ENCODE peak calls at places on chromosomes 5 and 9, in nine cellular contexts. J is psoas muscle; N is CD4-positive, alpha-beta memory T cell; G is fibroblast of lung; R is right cardiac atrium; C is aorta; S is hepatocyte; X is A549; O is tibial artery. E is an unnamed sample. For H3K4me1, the result is how much of the 10 kb centered on the place peaks cover.

GRCh38 chr5:83839256-83839655 is 118.6 kb upstream of the HAPLN1 start:
- DNase-seq in J (no peak), N (no peak), G (no peak), R (no peak), C (no peak), S (no peak), X (no peak), O (no peak), E (no peak)

GRCh38 chr5:133052317-133053175 is 733 bp downstream of the HSPA4 start:
- DNase-seq in J (peak), N (peak), G (peak), R (peak), C (peak), S (peak), X (peak), O (peak), E (peak)

GRCh38 chr5:80761966-80762365 is 107.2 kb upstream of the DHFR start:
- DNase-seq in J (no peak), N (no peak), G (peak), R (no peak), C (no peak), S (no peak), X (no peak), O (no peak), E (no peak)

GRCh38 chr5:33810491-33811120 is 81.2 kb downstream of the ADAMTS12 start:
- DNase-seq in J (peak), N (no peak), G (peak), R (no peak), C (no peak), S (no peak), X (no peak), O (no peak), E (no peak)

GRCh38 chr9:75880556-75880955 is 9.9 kb upstream of the PCSK5 start:
- DNase-seq in J (no peak), N (no peak), G (peak), R (no peak), C (no peak), S (no peak), X (no peak), O (no peak), E (no peak)

GRCh38 chr5:28809811-28810750 is 1771.7 kb upstream of the CDH9 start:
- DNase-seq in J (no peak), N (no peak), G (no peak), R (no peak), C (no peak), S (no peak), X (no peak), O (no peak), E (no peak)

GRCh38 chr9:106717686-106718085 is 145.3 kb upstream of the ZNF462 start:
- DNase-seq in J (no peak), N (no peak), G (peak), R (no peak), C (no peak), S (peak), X (no peak), O (no peak), E (peak)

GRCh38 chr5:148794729-148795590 is 31.5 kb upstream of the ADRB2 start:
- DNase-seq in J (no peak), N (no peak), G (peak), R (no peak), C (no peak), S (no peak), X (no peak), O (no peak), E (no peak)

GRCh38 chr9:19313573-19313972 is 66.5 kb downstream of the RPS6 start:
- DNase-seq in J (no peak), N (no peak), G (no peak), R (no peak), C (no peak), S (no peak), X (no peak), O (no peak), E (no peak)

GRCh38 chr5:81768960-81769452 is 18.1 kb upstream of the SSBP2 start:
- DNase-seq in J (no peak), N (no peak), G (peak), R (no peak), C (no peak), S (peak), X (peak), O (no peak), E (peak)

GRCh38 chr9:84990416-84990815 is 320.9 kb downstream of the NTRK2 start:
- DNase-seq in J (no peak), N (no peak), G (peak), R (no peak), C (no peak), S (no peak), X (no peak), O (no peak), E (no peak)

GRCh38 chr5:116242363-116242762 is 157.5 kb downstream of the COMMD10 start:
- DNase-seq in J (no peak), N (no peak), G (peak), R (no peak), C (no peak), S (no peak), X (no peak), O (no peak), E (no peak)

GRCh38 chr5:41751867-41752266 is 118.4 kb downstream of the OXCT1 start:
- DNase-seq in J (no peak), N (no peak), G (peak), R (no peak), C (no peak), S (no peak), X (no peak), O (no peak), E (no peak)

GRCh38 chr9:98451576-98451975 is 196.1 kb upstream of the TBC1D2 start:
- DNase-seq in J (no peak), N (no peak), G (no peak), R (no peak), C (no peak), S (no peak), X (no peak), O (no peak), E (no peak)

GRCh38 chr9:79193001-79193400 is 378.8 kb upstream of the TLE4 start:
- DNase-seq in J (no peak), N (no peak), G (peak), R (no peak), C (no peak), S (no peak), X (no peak), O (no peak), E (no peak)

GRCh38 chr5:90191352-90192045 is 218.1 kb downstream of the CETN3 start:
- DNase-seq in J (no peak), N (no peak), G (no peak), R (no peak), C (no peak), S (peak), X (no peak), O (no peak), E (no peak)

GRCh38 chr9:91220491-91221135 is 141.1 kb downstream of the AUH start:
- DNase-seq in J (no peak), N (no peak), G (peak), R (no peak), C (no peak), S (peak), X (no peak), O (no peak), E (peak)

GRCh38 chr9:75588808-75589207 is 301.7 kb upstream of the PCSK5 start:
- DNase-seq in J (no peak), N (no peak), G (no peak), R (no peak), C (no peak), S (no peak), X (no peak), O (no peak), E (no peak)

GRCh38 chr5:173919443-173919842 is 31.3 kb downstream of the CPEB4 start:
- DNase-seq in J (no peak), N (no peak), G (peak), R (no peak), C (no peak), S (peak), X (no peak), O (no peak), E (no peak)

GRCh38 chr9:5818424-5819142 is 14.3 kb downstream of the ERMP1 start:
- DNase-seq in J (no peak), N (no peak), G (no peak), R (no peak), C (no peak), S (no peak), X (no peak), O (no peak), E (no peak)

GRCh38 chr9:93667006-93667405 is 90.6 kb downstream of the PHF2 start:
- DNase-seq in J (peak), N (no peak), G (no peak), R (peak), C (peak), S (no peak), X (no peak), O (peak), E (peak)

GRCh38 chr9:37700900-37701299 is 50.1 kb downstream of the FRMPD1 start:
- DNase-seq in J (no peak), N (no peak), G (no peak), R (no peak), C (no peak), S (no peak), X (no peak), O (no peak), E (no peak)

GRCh38 chr9:12916037-12916436 is 141.2 kb downstream of the LURAP1L start:
- DNase-seq in J (no peak), N (no peak), G (peak), R (no peak), C (no peak), S (no peak), X (no peak), O (no peak), E (no peak)

GRCh38 chr5:169670769-169671525 is 33.9 kb downstream of the DOCK2 start:
- DNase-seq in J (no peak), N (no peak), G (no peak), R (no peak), C (no peak), S (no peak), X (no peak), O (no peak), E (no peak)

GRCh38 chr9:130426467-130426773 is 18.3 kb upstream of the ASS1 start:
- DNase-seq in J (no peak), N (no peak), G (no peak), R (no peak), C (no peak), S (no peak), X (no peak), O (no peak), E (no peak)

GRCh38 chr9:73079326-73079725 is 72.3 kb upstream of the ANXA1 start:
- DNase-seq in J (no peak), N (peak), G (peak), R (no peak), C (no peak), S (no peak), X (no peak), O (no peak), E (no peak)

GRCh38 chr5:53472720-53473510 is 7.5 kb upstream of the FST start:
- DNase-seq in J (no peak), N (no peak), G (no peak), R (no peak), C (no peak), S (no peak), X (no peak), O (no peak), E (no peak)

GRCh38 chr9:76257224-76257794 is 136.9 kb downstream of the RFK start:
- DNase-seq in J (peak), N (no peak), G (no peak), R (peak), C (no peak), S (no peak), X (no peak), O (no peak), E (no peak)

GRCh38 chr5:171518916-171519315 is 99.5 kb downstream of the FGF18 start:
- DNase-seq in J (no peak), N (no peak), G (no peak), R (no peak), C (no peak), S (no peak), X (no peak), O (no peak), E (no peak)

GRCh38 chr9:130128782-130129424 is 43.3 kb upstream of the NCS1 start:
- DNase-seq in J (peak), N (peak), G (peak), R (peak), C (peak), S (peak), X (no peak), O (no peak), E (peak)

GRCh38 chr5:116574682-116575634 is at the start of gene SEMA6A:
- DNase-seq in J (peak), N (no peak), G (peak), R (peak), C (peak), S (peak), X (peak), O (peak), E (peak)

GRCh38 chr9:17318821-17319320 is 184.0 kb downstream of the CNTLN start:
- DNase-seq in J (no peak), N (no peak), G (peak), R (no peak), C (no peak), S (no peak), X (no peak), O (no peak), E (no peak)

GRCh38 chr5:170225326-170226137 is 7.3 kb upstream of the C5orf58 start:
- DNase-seq in J (peak), N (peak), G (peak), R (peak), C (peak), S (peak), X (peak), O (peak), E (peak)

GRCh38 chr9:21919377-21920362 is 74.5 kb downstream of the CDKN2A start:
- DNase-seq in J (no peak), N (peak), G (peak), R (no peak), C (no peak), S (no peak), X (no peak), O (no peak), E (peak)

GRCh38 chr5:174608631-174609097 is 115.7 kb upstream of the MSX2 start:
- DNase-seq in J (no peak), N (no peak), G (peak), R (peak), C (peak), S (no peak), X (no peak), O (peak), E (no peak)

GRCh38 chr5:164581889-164582288 is 1076.5 kb downstream of the MAT2B start:
- DNase-seq in J (no peak), N (no peak), G (no peak), R (no peak), C (no peak), S (no peak), X (no peak), O (no peak), E (no peak)

GRCh38 chr5:124025306-124025705 is 513.3 kb downstream of the CSNK1G3 start:
- DNase-seq in J (no peak), N (no peak), G (no peak), R (no peak), C (no peak), S (no peak), X (no peak), O (no peak), E (no peak)

GRCh38 chr5:124034963-124035362 is 523.0 kb downstream of the CSNK1G3 start:
- DNase-seq in J (no peak), N (no peak), G (no peak), R (no peak), C (no peak), S (no peak), X (no peak), O (no peak), E (no peak)

GRCh38 chr5:124027441-124027840 is 515.5 kb downstream of the CSNK1G3 start:
- DNase-seq in J (no peak), N (no peak), G (no peak), R (no peak), C (no peak), S (no peak), X (no peak), O (no peak), E (no peak)

GRCh38 chr5:124034301-124034700 is 522.3 kb downstream of the CSNK1G3 start:
- DNase-seq in J (no peak), N (no peak), G (no peak), R (no peak), C (no peak), S (no peak), X (no peak), O (no peak), E (no peak)

DNA sequence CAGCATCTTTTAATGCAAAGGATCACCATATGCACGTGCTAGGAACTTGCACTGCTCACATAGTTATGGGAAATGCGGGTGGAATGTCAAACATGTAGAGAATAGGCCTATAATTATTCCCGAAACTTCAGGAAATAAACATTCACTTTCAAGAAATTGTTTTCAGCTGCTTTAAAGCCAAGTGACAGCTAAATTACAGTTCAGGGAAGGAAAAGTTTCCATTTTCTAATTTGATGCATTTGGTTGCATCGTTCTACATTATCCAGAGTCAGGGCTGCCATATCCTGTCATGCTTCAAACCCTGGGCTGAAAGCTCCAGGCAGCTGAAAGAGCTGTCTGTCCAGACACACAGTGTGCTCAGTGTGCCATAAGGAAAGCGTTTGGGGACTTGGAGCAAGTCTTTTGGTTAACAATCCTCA is 518.1 kb downstream of the CSNK1G3 start:
- DNase-seq in J (no peak), N (no peak), G (no peak), R (no peak), C (no peak), S (no peak), X (no peak), O (no peak), E (no peak)
- H3K27ac ChIP-seq in J (no peak), N (no peak), G (no peak), R (no peak), C (no peak), S (peak), X (no peak), O (no peak), E (no peak)

GRCh38 chr9:92254401-92255337 is 38.8 kb downstream of the IARS1 start:
- DNase-seq in J (no peak), N (no peak), G (no peak), R (no peak), C (no peak), S (no peak), X (no peak), O (no peak), E (no peak)
- H3K4me1 ChIP-seq in J (under half), N (under half), G (under half), R (under half), C (under half), S (under half), X (under half), O (under half), E (under half)

DNA sequence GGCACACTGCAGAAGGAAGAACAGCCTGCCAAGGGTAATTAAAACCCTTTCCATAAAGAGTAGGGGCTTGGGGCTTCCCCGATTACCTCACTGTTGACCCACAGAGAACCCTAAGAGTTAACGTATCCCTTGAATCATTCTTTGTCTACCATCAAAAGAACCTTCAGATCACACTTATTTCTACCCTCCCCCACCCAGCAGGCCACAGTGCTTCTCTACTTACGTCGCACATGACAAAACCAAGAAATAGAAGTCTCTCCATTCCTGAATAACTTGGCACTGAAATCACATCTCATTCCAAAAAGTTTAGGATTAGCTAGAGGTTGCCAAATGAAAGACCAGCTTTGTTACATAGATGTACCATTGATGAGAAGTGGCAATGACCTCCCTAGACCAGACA is 268.7 kb upstream of the GAS1 start:
- DNase-seq in J (no peak), N (no peak), G (no peak), R (no peak), C (no peak), S (no peak), X (no peak), O (no peak), E (no peak)
- H3K27ac ChIP-seq in J (no peak), N (no peak), G (no peak), R (no peak), C (no peak), S (no peak), X (no peak), O (no peak), E (no peak)

DNA sequence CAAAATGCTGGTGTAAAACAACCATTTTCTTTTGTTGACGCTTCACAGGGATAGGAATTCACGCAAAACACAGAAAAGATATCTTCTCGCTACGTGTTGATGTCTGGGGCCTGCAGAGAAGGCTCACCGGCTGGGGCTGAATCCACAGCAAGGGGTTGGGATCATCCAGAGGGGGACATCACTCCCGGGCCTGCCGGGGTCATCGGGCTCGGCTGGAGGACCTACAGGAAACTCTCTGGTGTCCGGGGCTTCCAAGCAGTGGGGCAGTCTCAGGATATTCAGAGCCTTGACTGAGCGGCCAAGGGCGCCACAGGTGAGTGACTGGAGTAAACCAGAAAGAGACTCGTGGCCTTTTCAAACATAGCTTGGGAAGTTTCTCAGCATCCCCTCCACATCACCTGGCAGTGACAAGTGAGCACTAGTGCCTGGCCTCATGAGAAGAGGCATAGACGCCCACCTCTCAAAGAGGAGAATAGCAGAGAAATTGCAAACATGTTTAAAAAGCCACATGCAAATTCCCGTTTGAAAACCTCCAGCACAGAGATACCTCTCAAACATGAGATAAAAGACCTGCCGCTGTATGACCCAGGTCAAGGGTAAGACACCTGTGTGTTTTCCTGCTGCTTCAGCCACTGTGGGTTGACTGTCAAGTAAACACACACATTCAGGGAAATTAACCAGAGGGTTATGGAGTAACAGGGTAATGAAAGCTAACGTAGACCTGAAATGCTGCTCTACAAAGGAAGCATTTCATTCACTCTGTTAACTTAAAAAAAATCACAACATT is 50.8 kb upstream of the SIMC1 start:
- DNase-seq in J (no peak), N (no peak), G (no peak), R (no peak), C (no peak), S (no peak), X (no peak), O (no peak), E (no peak)
- H3K4me1 ChIP-seq in J (under half), N (under half), G (under half), R (under half), C (under half), S (under half), X (under half), O (under half), E (under half)

DNA sequence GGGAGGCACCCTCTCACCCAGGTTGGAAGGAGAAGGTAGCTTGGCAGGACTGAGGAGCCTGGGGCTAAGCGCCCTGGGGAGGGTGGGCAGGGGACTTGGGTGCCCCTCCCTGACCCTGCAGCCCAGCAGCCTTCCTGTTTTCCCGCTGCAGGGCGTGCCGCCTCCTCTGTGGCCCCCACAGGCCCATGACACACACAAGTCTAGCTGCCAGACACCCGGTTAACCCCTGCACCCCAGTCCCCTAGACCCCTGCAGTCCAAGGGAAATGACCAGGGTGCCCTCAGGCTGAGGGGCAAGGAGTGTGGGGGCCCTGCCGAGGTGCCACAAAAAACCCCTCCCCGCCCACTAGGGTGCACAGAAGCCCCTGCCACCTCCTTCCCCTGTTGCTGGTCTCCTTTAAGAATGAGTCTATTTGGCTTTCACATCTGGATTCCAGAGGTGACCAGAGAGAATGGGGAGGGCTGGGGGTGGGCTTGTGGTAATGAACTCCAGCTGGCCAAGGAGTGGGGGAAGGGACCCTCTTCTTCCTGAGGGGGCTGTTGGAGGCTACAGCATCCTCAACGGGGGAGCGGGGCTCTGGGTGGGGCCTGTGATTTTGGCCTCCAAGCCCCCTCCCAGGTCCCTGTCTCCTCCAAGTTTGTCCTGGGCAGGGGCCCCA is 32.9 kb downstream of the GOLGA2 start:
- DNase-seq in J (peak), N (no peak), G (no peak), R (peak), C (peak), S (peak), X (no peak), O (peak), E (no peak)
- H3K27ac ChIP-seq in J (no peak), N (no peak), G (peak), R (no peak), C (no peak), S (peak), X (no peak), O (no peak), E (no peak)